ENCODE peak calls at places on chromosome 20, in seven cellular contexts. L, E, Y, P, X, H and I are unnamed samples.

GRCh38 chr20:17684077-17684888 is 2.2 kb upstream of the RRBP1 start:
- DNase-seq in H (no peak), X (no peak), E (no peak), Y (no peak), P (no peak), L (no peak), I (no peak)

GRCh38 chr20:58790440-58790839 is 60.3 kb downstream of the GNAS-AS1 start:
- DNase-seq in L (no peak), X (peak), E (no peak), H (no peak), Y (no peak), P (no peak), I (peak)

GRCh38 chr20:50027611-50028105 is 44.9 kb downstream of the SNAI1 start:
- DNase-seq in H (no peak), P (peak), Y (peak), L (no peak), X (no peak), E (no peak), I (no peak)

GRCh38 chr20:33832113-33832853 is 21.1 kb downstream of the CHMP4B start:
- DNase-seq in X (no peak), L (no peak), P (peak), H (no peak), E (no peak), Y (no peak), I (no peak)

GRCh38 chr20:19564261-19564660 is 193.8 kb upstream of the RIN2 start:
- DNase-seq in L (no peak), Y (no peak), E (no peak), X (no peak), H (no peak), P (no peak), I (no peak)

GRCh38 chr20:17150858-17151257 is 76.0 kb upstream of the PCSK2 start:
- DNase-seq in E (no peak), P (no peak), H (no peak), X (no peak), L (no peak), Y (no peak), I (no peak)

GRCh38 chr20:47330933-47331708 is 25.4 kb downstream of the ZMYND8 start:
- DNase-seq in H (no peak), P (peak), E (no peak), L (no peak), Y (no peak), X (no peak), I (no peak)

GRCh38 chr20:16621435-16622141 is 48.3 kb upstream of the KIF16B start:
- DNase-seq in E (no peak), H (no peak), X (no peak), L (no peak), Y (no peak), P (no peak), I (no peak)

GRCh38 chr20:43590036-43590391 is 723 bp upstream of the IFT52 start:
- DNase-seq in P (no peak), E (no peak), Y (peak), X (no peak), L (no peak), H (no peak), I (no peak)

GRCh38 chr20:39643292-39643691 is 681.1 kb downstream of the DHX35 start:
- DNase-seq in E (no peak), P (no peak), H (no peak), Y (no peak), X (no peak), L (no peak), I (no peak)

GRCh38 chr20:8335059-8335458 is 203.0 kb downstream of the PLCB1 start:
- DNase-seq in H (no peak), E (no peak), L (no peak), Y (no peak), X (no peak), P (no peak), I (no peak)